ENCODE peak calls at places on chromosome 1, in ten cellular contexts. One of them, this sample, is unnamed.

GRCh38 chr1:35835398-35835797 is 27.6 kb downstream of the AGO4 start:
- DNase-seq in dorsolateral prefrontal cortex: no peak
- DNase-seq in renal cortical epithelial cell: no peak
- DNase-seq in stimulated activated CD4-positive, alpha-beta T cell treated with anti-CD3 and anti-CD28 coated beads, TNF-alpha, amount 100 ng/mL, for 24 hours: no peak
- DNase-seq in T-helper 17 cell: no peak
- DNase-seq in neural progenitor cell: no peak
- DNase-seq in ELR: no peak
- DNase-seq in activated T-cell treated with anti-CD3 and anti-CD28 coated beads, Interleukin-2, amount 50 U/mL, for 72 hours: no peak
- DNase-seq in posterior cingulate gyrus: no peak
- DNase-seq in DMS153: peak; percentile 74
- DNase-seq in this sample: peak; percentile 11

GRCh38 chr1:20093940-20094391 is 24.0 kb downstream of the PLA2G5 start:
- DNase-seq in renal cortical epithelial cell: peak; percentile 14
- DNase-seq in ELR: no peak
- DNase-seq in stimulated activated CD4-positive, alpha-beta T cell treated with anti-CD3 and anti-CD28 coated beads, TNF-alpha, amount 100 ng/mL, for 24 hours: no peak
- DNase-seq in dorsolateral prefrontal cortex: no peak
- DNase-seq in neural progenitor cell: no peak
- DNase-seq in posterior cingulate gyrus: no peak
- DNase-seq in DMS153: no peak
- DNase-seq in activated T-cell treated with anti-CD3 and anti-CD28 coated beads, Interleukin-2, amount 50 U/mL, for 72 hours: no peak
- DNase-seq in T-helper 17 cell: no peak
- DNase-seq in this sample: no peak

GRCh38 chr1:168621356-168621755 is 45.0 kb downstream of the XCL1 start:
- DNase-seq in activated T-cell treated with anti-CD3 and anti-CD28 coated beads, Interleukin-2, amount 50 U/mL, for 72 hours: no peak
- DNase-seq in DMS153: no peak
- DNase-seq in T-helper 17 cell: no peak
- DNase-seq in stimulated activated CD4-positive, alpha-beta T cell treated with anti-CD3 and anti-CD28 coated beads, TNF-alpha, amount 100 ng/mL, for 24 hours: no peak
- DNase-seq in renal cortical epithelial cell: peak; percentile 74
- DNase-seq in posterior cingulate gyrus: no peak
- DNase-seq in ELR: no peak
- DNase-seq in neural progenitor cell: peak; percentile 38
- DNase-seq in dorsolateral prefrontal cortex: no peak
- DNase-seq in this sample: peak; percentile 62

GRCh38 chr1:70672333-70672935 is 261.4 kb downstream of the CTH start:
- DNase-seq in T-helper 17 cell: no peak
- DNase-seq in posterior cingulate gyrus: no peak
- DNase-seq in dorsolateral prefrontal cortex: no peak
- DNase-seq in stimulated activated CD4-positive, alpha-beta T cell treated with anti-CD3 and anti-CD28 coated beads, TNF-alpha, amount 100 ng/mL, for 24 hours: no peak
- DNase-seq in ELR: no peak
- DNase-seq in renal cortical epithelial cell: no peak
- DNase-seq in neural progenitor cell: no peak
- DNase-seq in activated T-cell treated with anti-CD3 and anti-CD28 coated beads, Interleukin-2, amount 50 U/mL, for 72 hours: no peak
- DNase-seq in DMS153: no peak
- DNase-seq in this sample: no peak

GRCh38 chr1:178939328-178939727 is 68.5 kb upstream of the ANGPTL1 start:
- DNase-seq in ELR: no peak
- DNase-seq in activated T-cell treated with anti-CD3 and anti-CD28 coated beads, Interleukin-2, amount 50 U/mL, for 72 hours: no peak
- DNase-seq in stimulated activated CD4-positive, alpha-beta T cell treated with anti-CD3 and anti-CD28 coated beads, TNF-alpha, amount 100 ng/mL, for 24 hours: no peak
- DNase-seq in posterior cingulate gyrus: no peak
- DNase-seq in neural progenitor cell: no peak
- DNase-seq in dorsolateral prefrontal cortex: no peak
- DNase-seq in DMS153: no peak
- DNase-seq in T-helper 17 cell: no peak
- DNase-seq in renal cortical epithelial cell: no peak
- DNase-seq in this sample: no peak

GRCh38 chr1:119275145-119275929 is 93.2 kb upstream of the HAO2 start:
- DNase-seq in posterior cingulate gyrus: no peak
- DNase-seq in neural progenitor cell: peak; percentile 79
- DNase-seq in DMS153: no peak
- DNase-seq in dorsolateral prefrontal cortex: no peak
- DNase-seq in T-helper 17 cell: no peak
- DNase-seq in activated T-cell treated with anti-CD3 and anti-CD28 coated beads, Interleukin-2, amount 50 U/mL, for 72 hours: peak; percentile 50
- DNase-seq in renal cortical epithelial cell: peak; percentile 60
- DNase-seq in stimulated activated CD4-positive, alpha-beta T cell treated with anti-CD3 and anti-CD28 coated beads, TNF-alpha, amount 100 ng/mL, for 24 hours: peak; percentile 8
- DNase-seq in ELR: peak; percentile 77
- DNase-seq in this sample: peak; percentile 84

GRCh38 chr1:23925279-23925678 is 12.1 kb upstream of the CNR2 start:
- DNase-seq in activated T-cell treated with anti-CD3 and anti-CD28 coated beads, Interleukin-2, amount 50 U/mL, for 72 hours: no peak
- DNase-seq in renal cortical epithelial cell: no peak
- DNase-seq in posterior cingulate gyrus: no peak
- DNase-seq in T-helper 17 cell: no peak
- DNase-seq in DMS153: no peak
- DNase-seq in dorsolateral prefrontal cortex: no peak
- DNase-seq in stimulated activated CD4-positive, alpha-beta T cell treated with anti-CD3 and anti-CD28 coated beads, TNF-alpha, amount 100 ng/mL, for 24 hours: no peak
- DNase-seq in neural progenitor cell: no peak
- DNase-seq in ELR: no peak
- DNase-seq in this sample: no peak

GRCh38 chr1:53653200-53653575 is 85.8 kb downstream of the GLIS1 start:
- DNase-seq in dorsolateral prefrontal cortex: no peak
- DNase-seq in stimulated activated CD4-positive, alpha-beta T cell treated with anti-CD3 and anti-CD28 coated beads, TNF-alpha, amount 100 ng/mL, for 24 hours: no peak
- DNase-seq in ELR: no peak
- DNase-seq in renal cortical epithelial cell: no peak
- DNase-seq in activated T-cell treated with anti-CD3 and anti-CD28 coated beads, Interleukin-2, amount 50 U/mL, for 72 hours: no peak
- DNase-seq in DMS153: no peak
- DNase-seq in T-helper 17 cell: no peak
- DNase-seq in posterior cingulate gyrus: no peak
- DNase-seq in neural progenitor cell: no peak
- DNase-seq in this sample: no peak

GRCh38 chr1:181105134-181106021 is 16.9 kb downstream of the IER5 start:
- DNase-seq in neural progenitor cell: peak; percentile 97
- DNase-seq in activated T-cell treated with anti-CD3 and anti-CD28 coated beads, Interleukin-2, amount 50 U/mL, for 72 hours: peak; percentile 94
- DNase-seq in ELR: peak; percentile 90
- DNase-seq in posterior cingulate gyrus: peak; percentile 91
- DNase-seq in stimulated activated CD4-positive, alpha-beta T cell treated with anti-CD3 and anti-CD28 coated beads, TNF-alpha, amount 100 ng/mL, for 24 hours: peak; percentile 85
- DNase-seq in dorsolateral prefrontal cortex: peak; percentile 88
- DNase-seq in T-helper 17 cell: peak; percentile 97
- DNase-seq in DMS153: peak; percentile 86
- DNase-seq in renal cortical epithelial cell: peak; percentile 53
- DNase-seq in this sample: peak; percentile 86

GRCh38 chr1:182291584-182292192 is 99.9 kb downstream of the GLUL start:
- DNase-seq in DMS153: no peak
- DNase-seq in ELR: no peak
- DNase-seq in stimulated activated CD4-positive, alpha-beta T cell treated with anti-CD3 and anti-CD28 coated beads, TNF-alpha, amount 100 ng/mL, for 24 hours: no peak
- DNase-seq in renal cortical epithelial cell: peak; percentile 16
- DNase-seq in posterior cingulate gyrus: no peak
- DNase-seq in T-helper 17 cell: no peak
- DNase-seq in dorsolateral prefrontal cortex: no peak
- DNase-seq in activated T-cell treated with anti-CD3 and anti-CD28 coated beads, Interleukin-2, amount 50 U/mL, for 72 hours: no peak
- DNase-seq in neural progenitor cell: no peak
- DNase-seq in this sample: no peak